ENCODE peak calls at places on chromosomes 7 and 10, in five cellular contexts. T is HFF-Myc, H is SK-N-SH, P is kidney glomerular epithelial cell, M is GDM1. E is an unnamed sample.

GRCh38 chr7:106033735-106034134 is 70.7 kb downstream of the CDHR3 start:
- DNase-seq in T (no peak), H (no peak), P (no peak), M (no peak), E (no peak)

GRCh38 chr10:23343591-23344225 is 889 bp downstream of the C10orf67 start:
- DNase-seq in T (no peak), H (peak; percentile 79), P (peak; percentile 36), M (no peak), E (no peak)

GRCh38 chr10:88336316-88336715 is 246.8 kb downstream of the RNLS start:
- DNase-seq in T (no peak), H (no peak), P (no peak), M (no peak), E (no peak)

GRCh38 chr7:123615344-123615743 is 13.7 kb downstream of the ASB15 start:
- DNase-seq in T (no peak), H (peak; percentile 60), P (no peak), M (no peak), E (no peak)

GRCh38 chr7:28155019-28155660 is 25.5 kb downstream of the JAZF1 start:
- DNase-seq in T (no peak), H (no peak), P (no peak), M (no peak), E (peak; percentile 6)

GRCh38 chr10:69392481-69393000 is 24.2 kb downstream of the TACR2 start:
- DNase-seq in T (no peak), H (peak; percentile 87), P (peak; percentile 74), M (peak; percentile 63), E (peak; percentile 77)

GRCh38 chr10:91220194-91220953 is at the start of gene PCGF5:
- DNase-seq in T (no peak), H (peak; percentile 96), P (peak; percentile 75), M (peak; percentile 90), E (peak; percentile 74)

GRCh38 chr7:6637544-6638229 is 569 bp downstream of the ZNF316 start:
- DNase-seq in T (no peak), H (peak; percentile 98), P (no peak), M (peak; percentile 47), E (no peak)

GRCh38 chr10:48779077-48779476 is 94.4 kb downstream of the WDFY4 start:
- DNase-seq in T (no peak), H (no peak), P (no peak), M (no peak), E (no peak)

GRCh38 chr10:33783078-33783477 is 448.6 kb upstream of the NRP1 start:
- DNase-seq in T (peak; percentile 3), H (no peak), P (no peak), M (no peak), E (no peak)

GRCh38 chr10:123009105-123009805 is 449 bp downstream of the ACADSB start:
- DNase-seq in T (no peak), H (peak; percentile 66), P (no peak), M (no peak), E (no peak)

GRCh38 chr10:58064714-58065528 is 202.8 kb downstream of the IPMK start:
- DNase-seq in T (peak; percentile 42), H (peak; percentile 43), P (peak; percentile 54), M (peak; percentile 14), E (peak; percentile 30)

GRCh38 chr10:132546567-132547420 is 9.2 kb downstream of the INPP5A start:
- DNase-seq in T (no peak), H (no peak), P (peak; percentile 89), M (no peak), E (no peak)

GRCh38 chr10:114623661-114624294 is 34.3 kb downstream of the ABLIM1 start:
- DNase-seq in T (peak; percentile 78), H (no peak), P (peak; percentile 90), M (peak; percentile 15), E (no peak)

GRCh38 chr7:81676813-81677212 is 93.0 kb downstream of the HGF start:
- DNase-seq in T (no peak), H (no peak), P (no peak), M (no peak), E (no peak)

GRCh38 chr10:110069502-110069982 is 61.8 kb downstream of the ADD3 start:
- DNase-seq in T (no peak), H (no peak), P (no peak), M (no peak), E (no peak)

GRCh38 chr7:107122483-107122882 is 46.3 kb upstream of the HBP1 start:
- DNase-seq in T (no peak), H (no peak), P (no peak), M (no peak), E (no peak)

GRCh38 chr10:49577182-49577925 is 32.8 kb upstream of the SLC18A3 start:
- DNase-seq in T (no peak), H (no peak), P (no peak), M (no peak), E (no peak)

E was measured in AML-193.